ENCODE peak calls at places on chromosomes 2 and 18, in four cellular contexts. One of them, this sample, is unnamed.

GRCh38 chr2:235092433-235092832 is 140.6 kb downstream of the SH3BP4 start:
- DNase-seq in stimulated activated naive CD4-positive, alpha-beta T cell: no peak
- DNase-seq in activated CD4-positive, alpha-beta T cell treated with anti-CD3 and anti-CD28 coated beads for 48 hours: no peak
- DNase-seq in EL: no peak
- DNase-seq in this sample: no peak

GRCh38 chr18:75478996-75479870 is 51.7 kb upstream of the SMIM21 start:
- DNase-seq in stimulated activated naive CD4-positive, alpha-beta T cell: peak; percentile 49
- DNase-seq in activated CD4-positive, alpha-beta T cell treated with anti-CD3 and anti-CD28 coated beads for 48 hours: no peak
- DNase-seq in EL: peak; percentile 58
- DNase-seq in this sample: peak; percentile 41

GRCh38 chr18:42614619-42615293 is 500.7 kb downstream of the RIT2 start:
- DNase-seq in stimulated activated naive CD4-positive, alpha-beta T cell: no peak
- DNase-seq in activated CD4-positive, alpha-beta T cell treated with anti-CD3 and anti-CD28 coated beads for 48 hours: no peak
- DNase-seq in EL: no peak
- DNase-seq in this sample: no peak

GRCh38 chr2:205754924-205755321 is 72.6 kb downstream of the NRP2 start:
- DNase-seq in stimulated activated naive CD4-positive, alpha-beta T cell: no peak
- DNase-seq in activated CD4-positive, alpha-beta T cell treated with anti-CD3 and anti-CD28 coated beads for 48 hours: no peak
- DNase-seq in EL: peak; percentile 55
- DNase-seq in this sample: peak; percentile 50

GRCh38 chr2:217804786-217805678 is 197.8 kb downstream of the TNS1 start:
- DNase-seq in stimulated activated naive CD4-positive, alpha-beta T cell: no peak
- DNase-seq in activated CD4-positive, alpha-beta T cell treated with anti-CD3 and anti-CD28 coated beads for 48 hours: no peak
- DNase-seq in EL: no peak
- DNase-seq in this sample: no peak

GRCh38 chr18:45962461-45962860 is 4.7 kb downstream of the EPG5 start:
- DNase-seq in stimulated activated naive CD4-positive, alpha-beta T cell: no peak
- DNase-seq in activated CD4-positive, alpha-beta T cell treated with anti-CD3 and anti-CD28 coated beads for 48 hours: peak; percentile 35
- DNase-seq in EL: peak; percentile 90
- DNase-seq in this sample: peak; percentile 85

GRCh38 chr2:172098650-172099471 is 3.8 kb downstream of the DLX2 start:
- DNase-seq in stimulated activated naive CD4-positive, alpha-beta T cell: peak; percentile 32
- DNase-seq in activated CD4-positive, alpha-beta T cell treated with anti-CD3 and anti-CD28 coated beads for 48 hours: peak; percentile 59
- DNase-seq in EL: peak; percentile 89
- DNase-seq in this sample: peak; percentile 87

GRCh38 chr2:64463784-64464183 is 9.8 kb downstream of the LGALSL start:
- DNase-seq in stimulated activated naive CD4-positive, alpha-beta T cell: no peak
- DNase-seq in activated CD4-positive, alpha-beta T cell treated with anti-CD3 and anti-CD28 coated beads for 48 hours: no peak
- DNase-seq in EL: peak; percentile 74
- DNase-seq in this sample: peak; percentile 52

GRCh38 chr2:218882463-218882821 is 1.8 kb downstream of the WNT10A start:
- DNase-seq in stimulated activated naive CD4-positive, alpha-beta T cell: no peak
- DNase-seq in activated CD4-positive, alpha-beta T cell treated with anti-CD3 and anti-CD28 coated beads for 48 hours: no peak
- DNase-seq in EL: no peak
- DNase-seq in this sample: no peak

GRCh38 chr2:118851650-118852049 is 4.2 kb upstream of the EN1 start:
- DNase-seq in stimulated activated naive CD4-positive, alpha-beta T cell: no peak
- DNase-seq in activated CD4-positive, alpha-beta T cell treated with anti-CD3 and anti-CD28 coated beads for 48 hours: no peak
- DNase-seq in EL: no peak
- DNase-seq in this sample: no peak

GRCh38 chr2:154240921-154241379 is 369.2 kb downstream of the GALNT13 start:
- DNase-seq in stimulated activated naive CD4-positive, alpha-beta T cell: no peak
- DNase-seq in activated CD4-positive, alpha-beta T cell treated with anti-CD3 and anti-CD28 coated beads for 48 hours: no peak
- DNase-seq in EL: no peak
- DNase-seq in this sample: peak; percentile 40

GRCh38 chr2:154914606-154915005 is 216.1 kb downstream of the KCNJ3 start:
- DNase-seq in stimulated activated naive CD4-positive, alpha-beta T cell: no peak
- DNase-seq in activated CD4-positive, alpha-beta T cell treated with anti-CD3 and anti-CD28 coated beads for 48 hours: no peak
- DNase-seq in EL: no peak
- DNase-seq in this sample: no peak

GRCh38 chr2:38095655-38095995 is 19.7 kb upstream of the CYP1B1 start:
- DNase-seq in stimulated activated naive CD4-positive, alpha-beta T cell: no peak
- DNase-seq in activated CD4-positive, alpha-beta T cell treated with anti-CD3 and anti-CD28 coated beads for 48 hours: no peak
- DNase-seq in EL: no peak
- DNase-seq in this sample: no peak

GRCh38 chr2:66481100-66481549 is 46.2 kb downstream of the MEIS1 start:
- DNase-seq in stimulated activated naive CD4-positive, alpha-beta T cell: no peak
- DNase-seq in activated CD4-positive, alpha-beta T cell treated with anti-CD3 and anti-CD28 coated beads for 48 hours: no peak
- DNase-seq in EL: peak; percentile 84
- DNase-seq in this sample: peak; percentile 93

GRCh38 chr18:46502444-46502843 is 154.6 kb downstream of the LOXHD1 start:
- DNase-seq in stimulated activated naive CD4-positive, alpha-beta T cell: no peak
- DNase-seq in activated CD4-positive, alpha-beta T cell treated with anti-CD3 and anti-CD28 coated beads for 48 hours: peak; percentile 8
- DNase-seq in EL: no peak
- DNase-seq in this sample: no peak

GRCh38 chr2:24763843-24764242 is 29.3 kb downstream of the PTRHD1 start:
- DNase-seq in stimulated activated naive CD4-positive, alpha-beta T cell: no peak
- DNase-seq in activated CD4-positive, alpha-beta T cell treated with anti-CD3 and anti-CD28 coated beads for 48 hours: no peak
- DNase-seq in EL: no peak
- DNase-seq in this sample: no peak

GRCh38 chr2:120701096-120701860 is 34.4 kb upstream of the GLI2 start:
- DNase-seq in stimulated activated naive CD4-positive, alpha-beta T cell: no peak
- DNase-seq in activated CD4-positive, alpha-beta T cell treated with anti-CD3 and anti-CD28 coated beads for 48 hours: no peak
- DNase-seq in EL: no peak
- DNase-seq in this sample: no peak

GRCh38 chr2:232891621-232892071 is 21.6 kb downstream of the SNORC start:
- DNase-seq in stimulated activated naive CD4-positive, alpha-beta T cell: no peak
- DNase-seq in activated CD4-positive, alpha-beta T cell treated with anti-CD3 and anti-CD28 coated beads for 48 hours: no peak
- DNase-seq in EL: peak; percentile 26
- DNase-seq in this sample: no peak

GRCh38 chr2:183866666-183867065 is 731.7 kb upstream of the ZNF804A start:
- DNase-seq in stimulated activated naive CD4-positive, alpha-beta T cell: no peak
- DNase-seq in activated CD4-positive, alpha-beta T cell treated with anti-CD3 and anti-CD28 coated beads for 48 hours: no peak
- DNase-seq in EL: peak; percentile 55
- DNase-seq in this sample: no peak

GRCh38 chr2:181948227-181948626 is 37.4 kb upstream of the PPP1R1C start:
- DNase-seq in stimulated activated naive CD4-positive, alpha-beta T cell: no peak
- DNase-seq in activated CD4-positive, alpha-beta T cell treated with anti-CD3 and anti-CD28 coated beads for 48 hours: no peak
- DNase-seq in EL: no peak
- DNase-seq in this sample: no peak

GRCh38 chr2:88540346-88540745 is 86.9 kb downstream of the EIF2AK3 start:
- DNase-seq in stimulated activated naive CD4-positive, alpha-beta T cell: no peak
- DNase-seq in activated CD4-positive, alpha-beta T cell treated with anti-CD3 and anti-CD28 coated beads for 48 hours: no peak
- DNase-seq in EL: peak; percentile 57
- DNase-seq in this sample: peak; percentile 80

GRCh38 chr2:217215877-217216276 is 356.0 kb upstream of the TNP1 start:
- DNase-seq in stimulated activated naive CD4-positive, alpha-beta T cell: no peak
- DNase-seq in activated CD4-positive, alpha-beta T cell treated with anti-CD3 and anti-CD28 coated beads for 48 hours: no peak
- DNase-seq in EL: no peak
- DNase-seq in this sample: peak; percentile 51

GRCh38 chr2:201414099-201415023 is 36.9 kb downstream of the TRAK2 start:
- DNase-seq in stimulated activated naive CD4-positive, alpha-beta T cell: peak; percentile 39
- DNase-seq in activated CD4-positive, alpha-beta T cell treated with anti-CD3 and anti-CD28 coated beads for 48 hours: no peak
- DNase-seq in EL: peak; percentile 61
- DNase-seq in this sample: no peak

GRCh38 chr2:88074854-88075292 is 7.2 kb downstream of the SMYD1 start:
- DNase-seq in stimulated activated naive CD4-positive, alpha-beta T cell: no peak
- DNase-seq in activated CD4-positive, alpha-beta T cell treated with anti-CD3 and anti-CD28 coated beads for 48 hours: no peak
- DNase-seq in EL: peak; percentile 84
- DNase-seq in this sample: peak; percentile 25

GRCh38 chr2:158837645-158838044 is 42.5 kb downstream of the DAPL1 start:
- DNase-seq in stimulated activated naive CD4-positive, alpha-beta T cell: no peak
- DNase-seq in activated CD4-positive, alpha-beta T cell treated with anti-CD3 and anti-CD28 coated beads for 48 hours: no peak
- DNase-seq in EL: no peak
- DNase-seq in this sample: no peak

GRCh38 chr18:28208712-28209265 is 31.9 kb upstream of the CDH2 start:
- DNase-seq in stimulated activated naive CD4-positive, alpha-beta T cell: no peak
- DNase-seq in activated CD4-positive, alpha-beta T cell treated with anti-CD3 and anti-CD28 coated beads for 48 hours: no peak
- DNase-seq in EL: peak; percentile 33
- DNase-seq in this sample: no peak

GRCh38 chr18:46211816-46212215 is 107.6 kb downstream of the HAUS1 start:
- DNase-seq in stimulated activated naive CD4-positive, alpha-beta T cell: no peak
- DNase-seq in activated CD4-positive, alpha-beta T cell treated with anti-CD3 and anti-CD28 coated beads for 48 hours: no peak
- DNase-seq in EL: peak; percentile 49
- DNase-seq in this sample: peak; percentile 28

GRCh38 chr2:180203972-180204371 is 196.9 kb upstream of the CWC22 start:
- DNase-seq in stimulated activated naive CD4-positive, alpha-beta T cell: no peak
- DNase-seq in activated CD4-positive, alpha-beta T cell treated with anti-CD3 and anti-CD28 coated beads for 48 hours: no peak
- DNase-seq in EL: peak; percentile 49
- DNase-seq in this sample: peak; percentile 70

GRCh38 chr2:172962824-172963223 is 112.8 kb upstream of the MAP3K20 start:
- DNase-seq in stimulated activated naive CD4-positive, alpha-beta T cell: no peak
- DNase-seq in activated CD4-positive, alpha-beta T cell treated with anti-CD3 and anti-CD28 coated beads for 48 hours: peak; percentile 41
- DNase-seq in EL: peak; percentile 81
- DNase-seq in this sample: peak; percentile 92

GRCh38 chr2:108034843-108035242 is 48.5 kb downstream of the SLC5A7 start:
- DNase-seq in stimulated activated naive CD4-positive, alpha-beta T cell: no peak
- DNase-seq in activated CD4-positive, alpha-beta T cell treated with anti-CD3 and anti-CD28 coated beads for 48 hours: no peak
- DNase-seq in EL: no peak
- DNase-seq in this sample: no peak

GRCh38 chr2:144217853-144218633 is 301.9 kb downstream of the ZEB2 start:
- DNase-seq in stimulated activated naive CD4-positive, alpha-beta T cell: no peak
- DNase-seq in activated CD4-positive, alpha-beta T cell treated with anti-CD3 and anti-CD28 coated beads for 48 hours: no peak
- DNase-seq in EL: no peak
- DNase-seq in this sample: no peak

GRCh38 chr2:136384541-136385303 is 266.8 kb upstream of the CXCR4 start:
- DNase-seq in stimulated activated naive CD4-positive, alpha-beta T cell: peak; percentile 75
- DNase-seq in activated CD4-positive, alpha-beta T cell treated with anti-CD3 and anti-CD28 coated beads for 48 hours: peak; percentile 54
- DNase-seq in EL: peak; percentile 22
- DNase-seq in this sample: peak; percentile 33

GRCh38 chr2:168599738-168600137 is 143.7 kb downstream of the CERS6 start:
- DNase-seq in stimulated activated naive CD4-positive, alpha-beta T cell: no peak
- DNase-seq in activated CD4-positive, alpha-beta T cell treated with anti-CD3 and anti-CD28 coated beads for 48 hours: no peak
- DNase-seq in EL: no peak
- DNase-seq in this sample: no peak

GRCh38 chr2:34102359-34102758 is 503.3 kb upstream of the FAM98A start:
- DNase-seq in stimulated activated naive CD4-positive, alpha-beta T cell: no peak
- DNase-seq in activated CD4-positive, alpha-beta T cell treated with anti-CD3 and anti-CD28 coated beads for 48 hours: no peak
- DNase-seq in EL: peak; percentile 38
- DNase-seq in this sample: no peak

GRCh38 chr2:88212251-88212790 is 42.2 kb downstream of the THNSL2 start:
- DNase-seq in stimulated activated naive CD4-positive, alpha-beta T cell: no peak
- DNase-seq in activated CD4-positive, alpha-beta T cell treated with anti-CD3 and anti-CD28 coated beads for 48 hours: no peak
- DNase-seq in EL: no peak
- DNase-seq in this sample: no peak

GRCh38 chr18:48022021-48022420 is 91.6 kb upstream of the SMAD2 start:
- DNase-seq in stimulated activated naive CD4-positive, alpha-beta T cell: no peak
- DNase-seq in activated CD4-positive, alpha-beta T cell treated with anti-CD3 and anti-CD28 coated beads for 48 hours: no peak
- DNase-seq in EL: no peak
- DNase-seq in this sample: no peak

GRCh38 chr2:128914320-128914719 is 595.7 kb upstream of the HS6ST1 start:
- DNase-seq in stimulated activated naive CD4-positive, alpha-beta T cell: no peak
- DNase-seq in activated CD4-positive, alpha-beta T cell treated with anti-CD3 and anti-CD28 coated beads for 48 hours: no peak
- DNase-seq in EL: no peak
- DNase-seq in this sample: no peak

GRCh38 chr2:241866896-241867631 is 2.5 kb upstream of the RTP5 start:
- DNase-seq in stimulated activated naive CD4-positive, alpha-beta T cell: no peak
- DNase-seq in activated CD4-positive, alpha-beta T cell treated with anti-CD3 and anti-CD28 coated beads for 48 hours: no peak
- DNase-seq in EL: no peak
- DNase-seq in this sample: no peak

This sample was measured in HT1080.